ENCODE peak calls at places on chromosome 6, in five cellular contexts. C is upper lobe of left lung, Y is gastrocnemius medialis, E is ovary, M is esophagus squamous epithelium. S is an unnamed sample.

GRCh38 chr6:72676995-72677394 is 55.1 kb downstream of the KCNQ5 start:
- DNase-seq in C (no peak), E (no peak), M (no peak), Y (no peak), S (no peak)

GRCh38 chr6:108133594-108134179 is 32.1 kb upstream of the NR2E1 start:
- DNase-seq in E (peak), M (no peak), Y (no peak), C (peak), S (peak)

GRCh38 chr6:104229057-104229456 is 630.7 kb downstream of the HACE1 start:
- DNase-seq in M (no peak), E (no peak), C (no peak), Y (no peak), S (no peak)

GRCh38 chr6:32885698-32886286 is 31.8 kb downstream of the PSMB9 start:
- DNase-seq in C (no peak), Y (no peak), E (no peak), M (no peak), S (no peak)

GRCh38 chr6:139603554-139603953 is 229.1 kb upstream of the CITED2 start:
- DNase-seq in E (no peak), Y (no peak), M (no peak), C (no peak), S (no peak)

GRCh38 chr6:146444195-146444594 is 99.4 kb upstream of the RAB32 start:
- DNase-seq in C (no peak), E (no peak), Y (no peak), M (no peak), S (no peak)

GRCh38 chr6:118667988-118668387 is 16.6 kb upstream of the CEP85L start:
- DNase-seq in Y (no peak), C (no peak), M (no peak), E (no peak), S (no peak)

GRCh38 chr6:139392834-139393233 is 18.4 kb upstream of the CITED2 start:
- DNase-seq in M (no peak), E (no peak), C (no peak), Y (no peak), S (no peak)

GRCh38 chr6:137248702-137249101 is 29.5 kb upstream of the IFNGR1 start:
- DNase-seq in Y (no peak), M (no peak), E (no peak), C (no peak), S (no peak)

GRCh38 chr6:2387445-2387844 is 142.0 kb upstream of the GMDS start:
- DNase-seq in C (no peak), M (no peak), E (no peak), Y (no peak), S (no peak)

GRCh38 chr6:3822747-3823445 is 26.3 kb upstream of the FAM50B start:
- DNase-seq in C (peak), Y (no peak), M (no peak), E (no peak), S (peak)

GRCh38 chr6:46191961-46192360 is 21.2 kb upstream of the ENPP5 start:
- DNase-seq in Y (no peak), C (no peak), M (no peak), E (no peak), S (no peak)

GRCh38 chr6:30490031-30490876 is 945 bp downstream of the HLA-E start:
- DNase-seq in C (peak), M (peak), Y (peak), E (peak), S (peak)

GRCh38 chr6:106425382-106425781 is 64.9 kb downstream of the CRYBG1 start:
- DNase-seq in M (no peak), Y (no peak), E (no peak), C (no peak), S (no peak)

GRCh38 chr6:150981095-150981494 is 115.6 kb downstream of the MTHFD1L start:
- DNase-seq in E (no peak), M (no peak), Y (no peak), C (no peak), S (no peak)

GRCh38 chr6:148112851-148113319 is 229.8 kb upstream of the SASH1 start:
- DNase-seq in M (no peak), Y (no peak), E (no peak), C (no peak), S (no peak)

GRCh38 chr6:139109558-139109957 is 25.3 kb upstream of the HECA start:
- DNase-seq in C (no peak), Y (no peak), E (no peak), M (no peak), S (no peak)

GRCh38 chr6:168037242-168037641 is 39.8 kb downstream of the KIF25 start:
- DNase-seq in C (no peak), M (no peak), Y (no peak), E (no peak), S (no peak)

GRCh38 chr6:140364916-140365315 is 990.5 kb upstream of the CITED2 start:
- DNase-seq in M (no peak), E (no peak), C (no peak), Y (no peak), S (no peak)

GRCh38 chr6:38673397-38674165 is 29.4 kb downstream of the GLO1 start:
- DNase-seq in E (no peak), M (no peak), C (no peak), Y (no peak), S (no peak)

GRCh38 chr6:32666420-32667300 is at the start of gene HLA-DQB1:
- DNase-seq in E (no peak), C (no peak), Y (no peak), M (no peak), S (no peak)

GRCh38 chr6:14367296-14367695 is 249.7 kb downstream of the CD83 start:
- DNase-seq in E (no peak), Y (no peak), C (no peak), M (no peak), S (no peak)

GRCh38 chr6:118644007-118644406 is 7.4 kb downstream of the CEP85L start:
- DNase-seq in C (no peak), E (no peak), Y (no peak), M (no peak), S (no peak)

GRCh38 chr6:34955447-34955846 is 66.4 kb downstream of the ANKS1A start:
- DNase-seq in M (no peak), E (no peak), Y (no peak), C (no peak), S (no peak)

GRCh38 chr6:152185158-152185574 is 377.7 kb downstream of the ESR1 start:
- DNase-seq in E (no peak), Y (no peak), C (no peak), M (no peak), S (no peak)

GRCh38 chr6:56953597-56954388 is 1.1 kb upstream of the BEND6 start:
- DNase-seq in Y (no peak), C (peak), M (no peak), E (peak), S (no peak)

GRCh38 chr6:5099537-5099936 is 14.4 kb downstream of the PPP1R3G start:
- DNase-seq in Y (no peak), C (no peak), M (no peak), E (no peak), S (peak)

GRCh38 chr6:107235521-107235920 is 120.2 kb upstream of the BEND3 start:
- DNase-seq in C (no peak), M (no peak), Y (no peak), E (no peak), S (no peak)

GRCh38 chr6:141996823-141997222 is 135.9 kb upstream of the GJE1 start:
- DNase-seq in M (no peak), Y (no peak), C (no peak), E (no peak), S (no peak)

GRCh38 chr6:81215092-81215432 is 537.4 kb downstream of the TENT5A start:
- DNase-seq in M (no peak), Y (no peak), C (no peak), E (no peak), S (no peak)

GRCh38 chr6:11854418-11855165 is 76.0 kb upstream of the ADTRP start:
- DNase-seq in E (no peak), M (no peak), C (no peak), Y (no peak), S (no peak)

GRCh38 chr6:137217801-137218472 is 1.2 kb downstream of the IFNGR1 start:
- DNase-seq in C (no peak), E (no peak), M (no peak), Y (peak), S (no peak)

GRCh38 chr6:54864272-54864671 is 17.7 kb downstream of the FAM83B start:
- DNase-seq in C (no peak), M (no peak), Y (no peak), E (no peak), S (no peak)

DNA sequence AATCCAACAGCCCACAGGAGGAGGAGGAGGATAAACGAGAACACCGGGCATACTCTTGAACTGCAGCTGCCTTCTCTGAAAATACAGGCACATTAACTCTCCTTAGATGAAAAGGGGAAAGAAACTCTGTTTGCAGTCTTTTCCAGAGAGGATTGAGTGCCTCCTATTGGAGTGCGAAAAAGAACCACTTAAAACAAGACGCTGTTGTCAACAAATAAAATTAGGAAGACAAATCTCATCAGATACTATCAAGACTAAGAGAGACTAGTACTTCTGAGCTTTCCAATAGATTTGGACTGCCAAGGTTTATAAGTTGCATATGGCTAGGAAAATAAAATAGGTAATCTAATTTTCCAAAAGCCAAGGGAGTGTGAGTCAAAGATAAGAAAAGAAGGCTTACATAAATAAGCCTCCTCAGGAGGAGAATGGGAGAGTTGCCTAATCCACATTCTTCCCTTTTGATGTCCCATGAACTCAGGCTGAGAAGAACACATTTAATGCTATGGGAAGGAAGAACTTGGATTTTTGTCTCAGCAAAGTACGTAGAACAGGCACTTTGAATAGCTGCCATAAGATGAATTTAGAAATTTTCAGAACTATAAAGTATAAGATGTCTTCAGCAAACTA is 154.7 kb downstream of the ARHGAP18 start:
- DNase-seq in Y (no peak), E (no peak), M (no peak), C (no peak), S (no peak)
- TF ChIP-seq CTCF in Y (no peak), E (no peak), M (no peak), C (no peak), S (no peak)

GRCh38 chr6:165987483-165988305 is 180.0 kb downstream of the TBXT start:
- DNase-seq in C (peak), M (no peak), Y (peak), E (peak), S (no peak)
- TF ChIP-seq POLR2A in C (no peak), M (no peak), Y (no peak), E (peak), S (no peak)

GRCh38 chr6:143598466-143599080 is 79.2 kb upstream of the PHACTR2 start:
- DNase-seq in E (no peak), Y (no peak), M (no peak), C (no peak), S (no peak)
- H3K4me3 ChIP-seq in E (no peak), Y (no peak), M (no peak), C (no peak), S (no peak)

DNA sequence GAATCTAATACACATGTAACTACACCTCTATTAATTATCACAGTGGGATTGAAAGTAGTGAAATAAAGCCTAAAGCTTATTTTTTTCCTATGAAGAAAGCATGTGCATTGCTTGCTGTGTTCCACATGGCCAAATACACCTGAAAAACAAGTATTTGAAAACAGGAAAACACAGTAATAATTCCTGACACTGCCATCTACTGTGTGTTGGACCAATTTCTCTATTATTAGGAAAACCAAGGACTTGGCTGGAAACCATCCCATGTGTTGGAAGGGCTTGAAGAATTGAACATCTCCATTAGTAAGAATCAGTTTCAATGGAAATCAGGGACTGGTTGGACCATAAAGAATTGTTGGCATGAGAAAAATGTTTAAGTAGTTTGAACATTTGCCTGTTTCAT is 124.0 kb downstream of the PHF3 start:
- DNase-seq in M (no peak), Y (no peak), E (no peak), C (no peak), S (no peak)
- TF ChIP-seq CTCF in M (no peak), Y (no peak), E (no peak), C (no peak), S (no peak)

GRCh38 chr6:42451595-42452170 is at the start of gene TRERF1:
- DNase-seq in E (peak), Y (no peak), C (peak), M (no peak), S (peak)

GRCh38 chr6:42452171-42453026 is 673 bp upstream of the TRERF1 start:
- DNase-seq in C (peak), M (no peak), E (peak), Y (no peak), S (peak)

GRCh38 chr6:42454428-42454791 is 2.7 kb upstream of the TRERF1 start:
- DNase-seq in C (peak), M (no peak), E (no peak), Y (no peak), S (no peak)

GRCh38 chr6:42453649-42454427 is 2.1 kb upstream of the TRERF1 start:
- DNase-seq in M (no peak), C (peak), Y (no peak), E (peak), S (peak)

GRCh38 chr6:42453027-42453648 is 1.4 kb upstream of the TRERF1 start:
- DNase-seq in C (peak), Y (peak), E (peak), M (no peak), S (peak)
- TF ChIP-seq POLR2A in C (no peak), Y (peak), E (peak), M (peak), S (no peak)

DNA sequence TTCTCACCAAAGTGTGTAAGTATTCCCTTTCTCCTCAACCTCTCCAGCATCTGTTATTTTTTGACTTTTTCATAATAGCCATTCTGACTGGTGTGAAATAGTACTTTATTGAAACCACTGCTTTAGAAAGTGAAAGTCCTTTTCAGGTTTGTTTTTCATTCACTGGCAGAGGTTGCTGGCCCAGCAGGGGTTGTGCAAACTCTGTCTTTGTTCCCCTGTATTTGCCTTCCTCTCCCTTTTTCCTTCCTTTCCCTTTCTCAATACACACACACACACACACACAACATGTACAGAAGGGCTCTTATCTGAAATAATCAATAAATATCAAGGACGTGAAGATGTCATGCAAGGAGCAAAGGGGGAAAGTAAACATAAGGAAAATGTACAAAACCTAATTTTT is 99.8 kb downstream of the LY86 start:
- DNase-seq in E (no peak), M (no peak), C (no peak), Y (no peak), S (no peak)
- H3K4me3 ChIP-seq in E (no peak), M (no peak), C (no peak), Y (no peak), S (no peak)

DNA sequence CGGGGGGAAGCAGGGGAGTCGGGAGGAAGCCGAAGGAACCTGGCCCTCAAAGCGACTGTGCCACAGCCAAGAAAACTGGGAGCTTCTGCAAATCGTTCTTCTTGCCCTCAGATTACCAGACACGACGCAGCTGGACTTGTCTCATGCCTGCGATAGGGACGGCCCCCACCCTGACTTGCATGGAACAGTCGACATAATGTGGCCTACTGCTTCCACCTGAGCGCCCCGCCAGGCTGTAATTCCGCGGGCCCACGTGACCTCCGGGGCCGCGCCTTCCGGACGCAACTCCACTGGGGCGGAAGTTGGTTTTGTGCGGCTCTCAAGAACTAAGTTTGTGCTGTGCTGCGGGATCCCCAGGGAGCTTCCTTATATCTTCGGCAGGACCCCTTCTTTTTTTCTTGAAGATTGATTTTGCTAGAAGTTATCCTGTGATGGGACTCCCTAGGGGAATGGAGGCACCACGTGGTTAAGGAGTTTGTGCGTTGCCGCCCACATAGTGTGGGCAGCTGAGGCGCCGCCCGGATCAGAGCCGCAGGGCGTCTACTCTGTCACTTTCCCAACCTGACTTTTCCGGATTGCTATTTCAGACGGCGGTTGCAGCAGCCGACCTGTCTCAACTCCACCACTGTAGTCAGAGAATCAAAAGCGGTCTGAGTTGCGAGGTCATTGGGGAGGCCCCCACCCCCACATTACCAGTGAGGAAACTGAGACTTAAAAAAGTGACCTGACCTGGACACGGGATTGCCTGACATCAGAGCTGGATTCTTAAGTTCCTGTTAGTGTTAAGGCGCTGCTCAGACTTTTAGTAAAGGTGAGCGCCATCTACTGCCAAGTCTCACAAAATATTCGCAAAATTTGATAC is 540 bp upstream of the CD164 start:
- DNase-seq in E (peak), M (peak), C (peak), Y (peak), S (peak)
- TF ChIP-seq CTCF in E (no peak), M (peak), C (peak), Y (peak), S (no peak)

GRCh38 chr6:409370-409972 is 17.9 kb downstream of the IRF4 start:
- DNase-seq in C (no peak), Y (no peak), M (no peak), E (no peak), S (no peak)
- TF ChIP-seq POLR2A in C (no peak), Y (no peak), M (no peak), E (no peak), S (no peak)

DNA sequence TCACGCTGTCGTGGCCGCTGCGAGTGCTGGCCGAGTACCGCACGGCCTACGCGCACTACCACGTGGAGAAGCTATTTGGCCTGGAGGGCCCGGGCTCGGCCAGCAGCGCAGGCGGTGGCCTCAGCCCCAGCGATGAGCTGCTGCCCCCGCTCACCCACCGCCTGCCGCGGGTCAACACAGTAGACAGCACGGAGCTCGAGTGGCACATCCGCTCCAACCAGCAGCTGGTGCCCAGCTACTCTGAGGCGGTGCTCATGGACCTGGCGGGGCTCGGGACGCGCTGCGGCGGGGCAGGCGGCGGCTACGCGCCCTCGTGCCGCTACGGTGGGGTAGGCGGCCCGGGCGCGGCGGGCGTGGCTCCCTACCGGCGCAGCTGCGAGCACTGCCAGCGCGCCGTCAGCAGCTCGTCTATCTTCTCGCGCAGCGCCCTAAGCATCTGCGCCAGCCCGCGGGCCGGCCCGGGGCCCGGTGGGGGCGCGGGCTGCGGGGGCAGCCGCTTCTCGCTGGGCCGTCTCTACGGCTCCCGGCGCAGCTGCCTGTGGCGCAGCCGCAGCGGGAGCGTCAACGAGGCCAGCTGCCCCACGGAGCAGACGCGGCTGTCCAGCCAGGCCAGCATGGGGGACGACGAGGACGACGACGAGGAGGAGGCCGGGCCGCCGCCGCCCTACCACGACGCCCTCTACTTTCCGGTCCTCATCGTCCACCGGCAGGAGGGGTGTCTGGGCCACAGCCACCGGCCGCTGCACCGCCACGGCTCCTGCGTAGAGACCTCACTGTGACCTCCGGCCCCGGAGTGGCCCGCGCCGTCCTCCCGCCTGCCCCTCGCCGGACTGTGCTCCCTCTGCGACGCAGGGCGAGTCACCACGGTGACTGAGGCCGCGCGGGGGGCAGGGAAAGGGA is 5.7 kb downstream of the TMEM151B start:
- DNase-seq in C (peak), E (no peak), Y (no peak), M (no peak), S (no peak)
- H3K4me3 ChIP-seq in C (peak), E (no peak), Y (peak), M (peak), S (no peak)

DNA sequence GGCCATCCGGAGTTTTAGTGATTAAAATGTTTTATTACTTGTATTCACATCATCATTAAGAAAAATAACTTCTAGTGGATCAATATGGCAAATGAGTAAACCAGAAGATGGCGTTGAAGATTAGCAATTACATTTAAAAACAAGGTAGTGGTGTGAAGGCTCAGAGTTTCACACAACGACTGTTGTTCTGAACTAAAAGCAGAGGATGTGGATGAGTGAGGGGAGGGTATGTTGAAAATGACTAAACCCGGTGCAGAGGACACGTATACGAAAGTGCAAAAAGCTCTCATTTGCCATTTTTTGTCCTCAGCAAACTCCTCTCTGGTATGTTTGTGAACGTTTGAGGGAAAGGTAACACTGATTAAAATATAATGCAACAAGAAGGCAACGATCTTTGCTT is 1.9 kb upstream of the IRF4 start:
- DNase-seq in E (no peak), M (no peak), C (no peak), Y (no peak), S (no peak)
- TF ChIP-seq CTCF in E (no peak), M (no peak), C (no peak), Y (no peak), S (no peak)

S was measured in lower leg skin.